ENCODE peak calls at places on chromosomes 2 and 18, in eight cellular contexts. A is left cardiac atrium; N is neural crest cell; L is substantia nigra; O is PC-3; D is CD8-positive, alpha-beta T cell; R is T-helper 17 cell; G is NCI-H187. E is an unnamed sample.

GRCh38 chr2:151999058-151999457 is 99.8 kb downstream of the CACNB4 start:
- DNase-seq in D (no peak), O (peak), L (peak), A (peak), G (no peak), R (no peak), N (peak), E (peak)

GRCh38 chr2:17878222-17879136 is at the start of gene KCNS3:
- DNase-seq in L (no peak), G (no peak), R (no peak), A (peak), N (peak), O (peak), D (no peak), E (peak)

GRCh38 chr2:231854616-231855125 is 68.4 kb downstream of the COPS7B start:
- DNase-seq in D (no peak), A (no peak), G (no peak), R (no peak), L (no peak), O (no peak), N (no peak), E (no peak)

GRCh38 chr2:182368996-182369395 is 57.8 kb downstream of the PDE1A start:
- DNase-seq in G (no peak), A (no peak), L (no peak), O (no peak), R (no peak), D (no peak), N (no peak), E (no peak)

GRCh38 chr2:238775591-238775990 is 72.3 kb upstream of the TWIST2 start:
- DNase-seq in R (no peak), D (no peak), L (no peak), G (no peak), O (no peak), N (no peak), A (no peak), E (no peak)

GRCh38 chr18:32804126-32804888 is 31.5 kb upstream of the KLHL14 start:
- DNase-seq in G (no peak), L (no peak), D (no peak), R (no peak), O (no peak), A (no peak), N (no peak), E (no peak)

GRCh38 chr2:124088621-124089020 is 63.5 kb downstream of the CNTNAP5 start:
- DNase-seq in D (no peak), O (no peak), A (no peak), N (no peak), R (no peak), G (no peak), L (no peak), E (no peak)

GRCh38 chr2:25587361-25587760 is 86.0 kb downstream of the DTNB start:
- DNase-seq in A (no peak), G (no peak), D (no peak), L (peak), N (no peak), O (peak), R (no peak), E (no peak)

GRCh38 chr2:114543106-114543806 is 100.8 kb downstream of the DPP10 start:
- DNase-seq in G (no peak), L (no peak), D (no peak), R (no peak), N (no peak), A (peak), O (peak), E (no peak)

GRCh38 chr2:146489386-146489785 is 1355.4 kb upstream of the ACVR2A start:
- DNase-seq in N (no peak), A (no peak), D (no peak), G (no peak), L (no peak), O (no peak), R (no peak), E (no peak)

GRCh38 chr18:45749918-45750689 is 26.1 kb downstream of the SLC14A1 start:
- DNase-seq in L (no peak), A (no peak), G (no peak), D (no peak), O (peak), R (no peak), N (no peak), E (no peak)

GRCh38 chr2:96916156-96917007 is 46.5 kb upstream of the SEMA4C start:
- DNase-seq in A (no peak), L (peak), R (no peak), G (no peak), O (no peak), D (no peak), N (no peak), E (no peak)

GRCh38 chr2:10434885-10435419 is 13.2 kb downstream of the ODC1 start:
- DNase-seq in O (peak), R (peak), N (peak), A (peak), L (peak), D (peak), G (peak), E (peak)

GRCh38 chr2:55364189-55365055 is 55.2 kb downstream of the CCDC88A start:
- DNase-seq in O (peak), L (peak), R (no peak), D (no peak), G (no peak), N (no peak), A (peak), E (peak)

GRCh38 chr2:128008089-128008672 is 19.7 kb downstream of the SAP130 start:
- DNase-seq in O (no peak), D (no peak), G (no peak), N (no peak), A (no peak), L (no peak), R (no peak), E (no peak)

GRCh38 chr2:169478339-169478738 is 955 bp upstream of the BBS5 start:
- DNase-seq in G (no peak), L (no peak), A (no peak), O (peak), D (no peak), R (no peak), N (no peak), E (no peak)

GRCh38 chr2:104547251-104547650 is 306.7 kb upstream of the POU3F3 start:
- DNase-seq in A (no peak), N (no peak), D (no peak), L (no peak), G (no peak), O (no peak), R (no peak), E (no peak)

GRCh38 chr18:9823805-9824473 is 61.8 kb upstream of the TXNDC2 start:
- DNase-seq in N (no peak), A (no peak), O (no peak), D (no peak), L (no peak), G (no peak), R (no peak), E (no peak)

GRCh38 chr2:176910828-176911227 is 301.8 kb upstream of the HNRNPA3 start:
- DNase-seq in N (no peak), L (no peak), R (no peak), O (no peak), D (no peak), A (no peak), G (no peak), E (no peak)

GRCh38 chr18:23618862-23619387 is 32.6 kb upstream of the NPC1 start:
- DNase-seq in O (no peak), G (no peak), L (no peak), D (no peak), A (peak), N (peak), R (no peak), E (no peak)

GRCh38 chr2:236363878-236364277 is 99.7 kb upstream of the ASB18 start:
- DNase-seq in G (no peak), O (no peak), R (no peak), L (no peak), A (no peak), N (no peak), D (no peak), E (no peak)

GRCh38 chr18:63241739-63242138 is 77.8 kb downstream of the BCL2 start:
- DNase-seq in N (no peak), G (no peak), R (no peak), O (no peak), D (no peak), A (no peak), L (no peak), E (no peak)

GRCh38 chr2:11499081-11499743 is 33.3 kb upstream of the E2F6 start:
- DNase-seq in G (no peak), O (no peak), L (peak), A (no peak), R (no peak), N (peak), D (no peak), E (no peak)

GRCh38 chr2:135947483-135947882 is 37.9 kb downstream of the DARS1 start:
- DNase-seq in O (no peak), N (no peak), G (no peak), L (no peak), A (no peak), R (no peak), D (no peak), E (no peak)

GRCh38 chr2:127703282-127703681 is 2.0 kb downstream of the SFT2D3 start:
- DNase-seq in N (no peak), A (no peak), G (no peak), O (no peak), L (no peak), D (no peak), R (no peak), E (no peak)

GRCh38 chr2:69483696-69484095 is 46.5 kb upstream of the NFU1 start:
- DNase-seq in D (no peak), R (no peak), O (peak), G (no peak), N (no peak), L (no peak), A (no peak), E (peak)

GRCh38 chr2:19124135-19124534 is 234.3 kb downstream of the OSR1 start:
- DNase-seq in L (no peak), O (peak), R (no peak), A (no peak), D (no peak), G (no peak), N (no peak), E (no peak)

GRCh38 chr2:91975130-91975491 is 2896.1 kb upstream of the TEKT4 start:
- DNase-seq in A (no peak), L (no peak), N (no peak), R (no peak), D (no peak), O (no peak), G (no peak), E (no peak)

GRCh38 chr2:164061129-164061746 is 325.4 kb upstream of the FIGN start:
- DNase-seq in D (no peak), G (peak), O (peak), L (peak), R (no peak), A (peak), N (peak), E (peak)

GRCh38 chr2:56812432-56812831 is 628.6 kb downstream of the CCDC85A start:
- DNase-seq in N (no peak), G (no peak), O (peak), D (no peak), R (no peak), A (no peak), L (no peak), E (no peak)

GRCh38 chr2:200751786-200752185 is 59.9 kb upstream of the BZW1 start:
- DNase-seq in A (no peak), O (no peak), L (no peak), D (no peak), N (no peak), R (no peak), G (no peak), E (no peak)

GRCh38 chr2:172428841-172429173 is 1.4 kb downstream of the ITGA6 start:
- DNase-seq in A (no peak), G (no peak), L (no peak), N (no peak), R (no peak), O (no peak), D (no peak), E (no peak)

GRCh38 chr2:70532244-70532935 is 21.2 kb downstream of the TGFA start:
- DNase-seq in O (no peak), N (no peak), L (no peak), D (no peak), R (no peak), G (no peak), A (no peak), E (no peak)

GRCh38 chr2:38207168-38207567 is 131.2 kb upstream of the CYP1B1 start:
- DNase-seq in R (no peak), G (no peak), L (no peak), D (no peak), A (no peak), O (no peak), N (no peak), E (no peak)

GRCh38 chr2:113124181-113124961 is 3.0 kb upstream of the IL1RN start:
- DNase-seq in O (peak), N (no peak), A (no peak), G (no peak), L (no peak), R (no peak), D (no peak), E (no peak)

GRCh38 chr2:72150961-72151356 is 3.3 kb upstream of the CYP26B1 start:
- DNase-seq in R (no peak), L (no peak), D (no peak), O (no peak), G (no peak), A (no peak), N (no peak), E (peak)

GRCh38 chr2:164869420-164869772 is 27.8 kb upstream of the COBLL1 start:
- DNase-seq in G (no peak), A (no peak), R (no peak), O (no peak), N (no peak), D (no peak), L (no peak), E (no peak)

GRCh38 chr2:64157792-64158191 is 13.6 kb upstream of the PELI1 start:
- DNase-seq in L (no peak), R (no peak), D (no peak), G (no peak), A (no peak), O (peak), N (no peak), E (no peak)

GRCh38 chr2:28358668-28359201 is 33.9 kb upstream of the FOSL2 start:
- DNase-seq in R (no peak), O (no peak), L (no peak), G (no peak), D (no peak), A (no peak), N (no peak), E (no peak)

E was measured in T47D.